ENCODE peak calls at places on chromosome 1, in four cellular contexts. R is adrenal gland, H is psoas muscle, K is tibial nerve. X is an unnamed sample.
A peak's percentile ranks its signal among the peaks of the same experiment; 100 is the strongest.

GRCh38 chr1:22133928-22134324 is 9.0 kb downstream of the WNT4 start:
- DNase-seq in H (no peak), K (no peak), R (no peak), X (no peak)

GRCh38 chr1:104987210-104987609 is 1237.5 kb downstream of the AMY1C start:
- DNase-seq in K (no peak), R (no peak), H (no peak), X (no peak)

GRCh38 chr1:235442788-235443429 is 61.3 kb downstream of the B3GALNT2 start:
- DNase-seq in R (no peak), K (no peak), H (no peak), X (no peak)

GRCh38 chr1:68225781-68226180 is 6.5 kb downstream of the WLS start:
- DNase-seq in H (no peak), K (no peak), R (no peak), X (no peak)

GRCh38 chr1:201383647-201384405 is 6.3 kb upstream of the TNNT2 start:
- DNase-seq in K (no peak), R (no peak), H (peak; percentile 61), X (no peak)

GRCh38 chr1:18599096-18599495 is 31.6 kb upstream of the PAX7 start:
- DNase-seq in H (no peak), R (no peak), K (no peak), X (no peak)

GRCh38 chr1:23444596-23445390 is 20.2 kb upstream of the TCEA3 start:
- DNase-seq in K (no peak), R (no peak), H (no peak), X (no peak)

GRCh38 chr1:91885716-91886506 is at the start of gene TGFBR3:
- DNase-seq in R (peak; percentile 94), H (peak; percentile 93), K (peak; percentile 89), X (peak; percentile 76)

GRCh38 chr1:173444757-173445156 is 32.4 kb upstream of the PRDX6 start:
- DNase-seq in K (no peak), R (no peak), H (no peak), X (peak; percentile 23)

GRCh38 chr1:55600243-55600642 is 385.1 kb upstream of the USP24 start:
- DNase-seq in H (no peak), R (no peak), K (no peak), X (no peak)

GRCh38 chr1:22283596-22283995 is 140.7 kb upstream of the WNT4 start:
- DNase-seq in H (no peak), R (no peak), K (no peak), X (no peak)

GRCh38 chr1:235843458-235843857 is 23.2 kb downstream of the LYST start:
- DNase-seq in R (no peak), H (no peak), K (no peak), X (no peak)

GRCh38 chr1:167198518-167199133 is 22.1 kb upstream of the POU2F1 start:
- DNase-seq in K (no peak), R (no peak), H (no peak), X (no peak)

GRCh38 chr1:15720861-15721260 is 15.2 kb upstream of the SLC25A34 start:
- DNase-seq in K (no peak), H (no peak), R (no peak), X (no peak)

GRCh38 chr1:184878602-184879001 is 95.7 kb downstream of the NIBAN1 start:
- DNase-seq in K (no peak), R (no peak), H (no peak), X (no peak)

GRCh38 chr1:184882649-184883303 is 91.5 kb downstream of the NIBAN1 start:
- DNase-seq in H (no peak), K (no peak), R (no peak), X (no peak)

GRCh38 chr1:184881941-184882648 is 92.2 kb downstream of the NIBAN1 start:
- DNase-seq in R (peak; percentile 39), H (no peak), K (no peak), X (no peak)

GRCh38 chr1:184879876-184880275 is 94.4 kb downstream of the NIBAN1 start:
- DNase-seq in K (no peak), R (no peak), H (no peak), X (no peak)

GRCh38 chr1:184883304-184883815 is 90.9 kb downstream of the NIBAN1 start:
- DNase-seq in H (no peak), K (no peak), R (no peak), X (no peak)
- H3K4me1 ChIP-seq in H (peaks cover 36% of the 10 kb centered on the region), K (peaks cover 3% of the 10 kb centered on the region), R (peaks cover 15% of the 10 kb centered on the region), X (no peaks in the 10 kb centered on the region)

DNA sequence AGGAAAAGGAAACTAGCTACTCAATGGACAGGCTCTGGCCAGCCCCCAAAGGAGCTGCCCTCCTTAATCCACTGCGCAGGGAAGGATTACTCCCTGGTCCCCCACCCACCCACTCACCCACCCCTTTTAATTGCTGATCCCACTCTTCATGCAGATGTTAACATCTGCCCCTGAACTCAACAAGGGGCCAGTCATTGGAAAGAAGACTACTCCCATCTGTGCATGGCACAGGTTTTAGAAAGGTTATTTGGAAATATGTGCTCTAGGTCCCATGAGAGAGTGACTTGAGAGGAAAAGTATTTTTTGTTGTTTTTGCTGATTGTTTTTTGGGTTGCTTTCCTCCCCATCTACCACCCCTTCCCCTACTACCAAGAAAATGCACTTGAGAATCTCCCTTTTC is 94.4 kb upstream of the FGGY start:
- DNase-seq in R (no peak), K (no peak), H (no peak), X (no peak)
- H3K4me3 ChIP-seq in R (no peak overlapping the region), K (no peak overlapping the region), H (no peak overlapping the region), X (no peak overlapping the region)

DNA sequence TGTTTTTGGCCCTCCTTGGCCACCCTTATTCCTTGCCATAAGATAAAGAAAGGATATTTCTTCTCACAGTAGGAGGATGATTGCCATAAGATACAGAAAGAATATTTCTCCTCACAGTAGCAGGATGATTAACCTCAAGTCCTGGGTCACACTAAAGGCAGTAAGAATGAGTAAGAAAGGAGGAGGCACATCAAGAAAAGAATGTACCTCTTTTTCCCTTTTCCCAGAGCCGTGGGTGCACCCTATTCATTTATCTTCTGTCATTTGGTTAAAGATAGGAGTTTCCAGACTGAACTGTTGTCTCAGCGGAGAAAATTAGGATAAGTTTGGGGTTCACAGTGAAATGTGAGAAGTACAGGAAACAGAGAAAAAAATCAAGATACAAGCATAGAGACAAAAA is 52.5 kb downstream of the LRRC8C start:
- DNase-seq in K (no peak), H (no peak), R (no peak), X (no peak)
- H3K4me1 ChIP-seq in K (no peaks in the 10 kb centered on the region), H (no peaks in the 10 kb centered on the region), R (no peaks in the 10 kb centered on the region), X (peaks cover 7% of the 10 kb centered on the region)

GRCh38 chr1:247013391-247013790 is 5.5 kb upstream of the ZNF695 start:
- DNase-seq in H (no peak), K (no peak), R (no peak), X (no peak)

GRCh38 chr1:247007511-247008405 is at the start of gene ZNF695:
- DNase-seq in R (peak; percentile 83), K (no peak), H (peak; percentile 61), X (peak; percentile 17)

DNA sequence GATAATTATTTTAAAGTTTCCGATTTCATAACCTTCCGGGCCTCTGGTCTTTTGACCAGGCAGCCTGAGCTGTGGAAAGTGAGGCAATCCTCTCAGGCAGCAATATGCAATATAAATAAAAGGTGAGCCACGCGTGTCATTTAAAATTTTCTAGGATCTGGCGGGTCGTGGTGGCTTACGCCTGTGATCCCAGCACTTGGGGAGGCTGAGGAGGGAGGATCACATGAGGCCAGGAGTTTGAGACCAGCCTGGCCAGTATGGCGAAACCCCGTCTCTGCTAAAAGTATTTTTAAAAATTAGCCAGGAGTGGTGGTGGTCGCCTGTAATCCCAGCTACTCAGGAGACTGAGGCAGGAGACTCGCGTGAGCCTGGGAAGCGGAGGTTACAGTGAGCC is 546 bp upstream of the ZNF695 start:
- DNase-seq in H (no peak), R (no peak), K (no peak), X (no peak)
- H3K4me3 ChIP-seq in H (no peak overlapping the region), R (peak overlapping the region; percentile 7), K (peak overlapping the region; percentile 55), X (no peak overlapping the region)

GRCh38 chr1:109579496-109579895 is 31.1 kb downstream of the GNAI3 start:
- DNase-seq in K (no peak), R (no peak), H (no peak), X (no peak)

GRCh38 chr1:109586055-109586454 is 33.4 kb downstream of the GNAT2 start:
- DNase-seq in K (no peak), H (no peak), R (no peak), X (no peak)

GRCh38 chr1:109584766-109585165 is 34.6 kb downstream of the GNAT2 start:
- DNase-seq in K (no peak), R (no peak), H (no peak), X (no peak)

GRCh38 chr1:109579044-109579443 is 30.6 kb downstream of the GNAI3 start:
- DNase-seq in R (no peak), K (no peak), H (no peak), X (no peak)

GRCh38 chr1:109582021-109582420 is 33.6 kb downstream of the GNAI3 start:
- DNase-seq in K (no peak), H (no peak), R (no peak), X (no peak)
- H3K4me1 ChIP-seq in K (no peaks in the 10 kb centered on the region), H (peaks cover 10% of the 10 kb centered on the region), R (no peaks in the 10 kb centered on the region), X (no peaks in the 10 kb centered on the region)

GRCh38 chr1:101907264-101907663 is 89.5 kb downstream of the OLFM3 start:
- DNase-seq in K (no peak), H (no peak), R (no peak), X (no peak)
- H3K4me3 ChIP-seq in K (no peak overlapping the region), H (no peak overlapping the region), R (no peak overlapping the region), X (no peak overlapping the region)

GRCh38 chr1:35559317-35559944 is 1.8 kb downstream of the NCDN start:
- DNase-seq in K (no peak), H (no peak), R (no peak), X (no peak)

GRCh38 chr1:35557118-35557610 is at the start of gene KIAA0319L:
- DNase-seq in H (peak; percentile 91), K (no peak), R (peak; percentile 91), X (no peak)

GRCh38 chr1:35558374-35559316 is 1.0 kb downstream of the NCDN start:
- DNase-seq in K (no peak), R (no peak), H (no peak), X (peak; percentile 48)

GRCh38 chr1:35556494-35557117 is 597 bp downstream of the KIAA0319L start:
- DNase-seq in R (no peak), H (no peak), K (no peak), X (no peak)

DNA sequence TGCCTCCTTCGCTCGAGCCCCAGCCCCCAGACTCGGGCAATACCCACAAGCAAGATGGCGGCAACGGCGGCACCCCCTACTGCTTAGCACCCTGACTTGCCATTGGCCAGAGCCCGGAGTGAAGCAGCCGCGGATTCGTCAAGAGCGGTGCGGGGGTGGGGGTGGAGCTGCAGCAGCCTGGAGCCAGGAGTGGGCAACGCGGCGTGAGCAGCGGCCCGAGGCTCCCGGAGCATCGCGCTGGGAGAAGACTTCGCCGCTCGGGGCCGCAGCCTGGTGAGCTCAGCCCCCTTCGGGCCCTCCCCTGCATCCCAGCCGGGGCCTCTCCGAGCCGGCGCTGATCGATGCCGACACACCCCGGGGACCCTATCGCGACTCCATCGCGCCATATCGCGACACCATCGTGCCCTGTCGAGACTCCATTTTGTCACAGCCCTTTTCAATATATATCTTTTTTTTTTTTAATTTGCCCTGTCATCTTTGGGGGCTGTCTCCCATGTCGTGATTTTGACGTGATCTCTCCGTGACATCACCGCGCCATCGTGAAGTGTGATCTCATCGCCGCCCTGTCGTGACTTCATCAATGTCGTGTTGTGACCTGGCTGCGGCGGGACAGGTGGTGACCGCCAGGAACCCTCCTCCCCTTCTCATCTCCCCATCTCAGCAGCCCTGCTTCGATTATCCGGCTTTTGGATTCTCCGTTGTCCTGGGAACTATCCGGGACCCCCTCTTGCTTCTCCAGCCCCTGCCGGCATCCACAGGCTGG is at the start of gene NCDN:
- DNase-seq in H (peak; percentile 98), R (peak; percentile 99), K (peak; percentile 94), X (peak; percentile 93)
- H3K4me1 ChIP-seq in H (peaks cover 54% of the 10 kb centered on the region), R (peaks cover 28% of the 10 kb centered on the region), K (peaks cover 37% of the 10 kb centered on the region), X (peaks cover 31% of the 10 kb centered on the region)